ENCODE peak calls at places on chromosome 4, in five cellular contexts. One of them, this sample, is unnamed.

GRCh38 chr4:61521451-61521850 is 321.3 kb downstream of the ADGRL3 start:
- DNase-seq in mesenchymal stem cell: no peak
- DNase-seq in tibial nerve: no peak
- DNase-seq in heart right ventricle: no peak
- DNase-seq in aorta: no peak
- DNase-seq in this sample: no peak

GRCh38 chr4:40722576-40723161 is 27.1 kb upstream of the NSUN7 start:
- DNase-seq in heart right ventricle: no peak
- DNase-seq in mesenchymal stem cell: peak
- DNase-seq in aorta: no peak
- DNase-seq in tibial nerve: no peak
- DNase-seq in this sample: no peak

GRCh38 chr4:48018112-48018511 is 1.5 kb downstream of the NIPAL1 start:
- DNase-seq in tibial nerve: no peak
- DNase-seq in heart right ventricle: no peak
- DNase-seq in mesenchymal stem cell: no peak
- DNase-seq in aorta: no peak
- DNase-seq in this sample: no peak

GRCh38 chr4:140296871-140297570 is 76.4 kb upstream of the SCOC start:
- DNase-seq in tibial nerve: no peak
- DNase-seq in mesenchymal stem cell: peak
- DNase-seq in heart right ventricle: no peak
- DNase-seq in aorta: no peak
- DNase-seq in this sample: no peak

GRCh38 chr4:33407496-33407895 is 2687.3 kb downstream of the PCDH7 start:
- DNase-seq in tibial nerve: no peak
- DNase-seq in heart right ventricle: no peak
- DNase-seq in aorta: no peak
- DNase-seq in mesenchymal stem cell: no peak
- DNase-seq in this sample: no peak

GRCh38 chr4:140858897-140859296 is 102.7 kb upstream of the TBC1D9 start:
- DNase-seq in aorta: no peak
- DNase-seq in heart right ventricle: no peak
- DNase-seq in tibial nerve: no peak
- DNase-seq in mesenchymal stem cell: peak
- DNase-seq in this sample: no peak

GRCh38 chr4:26069218-26069617 is 155.2 kb downstream of the SMIM20 start:
- DNase-seq in mesenchymal stem cell: no peak
- DNase-seq in aorta: no peak
- DNase-seq in heart right ventricle: no peak
- DNase-seq in tibial nerve: no peak
- DNase-seq in this sample: no peak

GRCh38 chr4:150976478-150977118 is 38.5 kb downstream of the LRBA start:
- DNase-seq in mesenchymal stem cell: no peak
- DNase-seq in heart right ventricle: no peak
- DNase-seq in tibial nerve: no peak
- DNase-seq in aorta: no peak
- DNase-seq in this sample: no peak

DNA sequence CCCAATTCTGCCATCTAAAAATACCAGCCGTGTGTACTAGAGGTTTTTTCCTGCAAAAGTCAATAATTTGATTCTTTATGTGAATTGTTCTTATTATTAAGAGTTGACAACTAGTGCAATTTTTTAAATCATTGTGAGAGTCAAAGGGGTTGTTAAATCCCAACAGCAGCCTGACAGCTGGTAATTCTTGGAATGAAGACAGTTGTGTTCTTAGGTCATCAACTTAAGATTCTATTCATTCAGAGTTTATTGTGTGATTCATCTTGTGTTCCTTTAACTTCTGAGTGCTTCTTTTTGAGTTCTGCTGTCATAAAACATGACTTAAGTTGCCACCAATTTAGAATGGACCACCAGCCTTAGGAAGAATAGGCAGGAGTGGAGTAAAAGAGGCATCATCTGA is 329.0 kb downstream of the NAF1 start:
- DNase-seq in mesenchymal stem cell: no peak
- DNase-seq in tibial nerve: no peak
- DNase-seq in aorta: no peak
- DNase-seq in heart right ventricle: no peak
- DNase-seq in this sample: no peak
- H3K27ac ChIP-seq in mesenchymal stem cell: no peak
- H3K27ac ChIP-seq in tibial nerve: no peak
- H3K27ac ChIP-seq in aorta: no peak
- H3K27ac ChIP-seq in heart right ventricle: no peak
- H3K27ac ChIP-seq in this sample: no peak

GRCh38 chr4:73945674-73946449 is 36.0 kb downstream of the PF4 start:
- DNase-seq in heart right ventricle: no peak
- DNase-seq in aorta: no peak
- DNase-seq in mesenchymal stem cell: no peak
- DNase-seq in tibial nerve: no peak
- DNase-seq in this sample: no peak

GRCh38 chr4:73947239-73947985 is 34.4 kb downstream of the PF4 start:
- DNase-seq in mesenchymal stem cell: no peak
- DNase-seq in aorta: no peak
- DNase-seq in heart right ventricle: no peak
- DNase-seq in tibial nerve: no peak
- DNase-seq in this sample: no peak

GRCh38 chr4:73945140-73945539 is 36.7 kb downstream of the PF4 start:
- DNase-seq in aorta: no peak
- DNase-seq in heart right ventricle: no peak
- DNase-seq in mesenchymal stem cell: no peak
- DNase-seq in tibial nerve: no peak
- DNase-seq in this sample: no peak

GRCh38 chr4:73943555-73943954 is 38.3 kb downstream of the PF4 start:
- DNase-seq in mesenchymal stem cell: no peak
- DNase-seq in tibial nerve: no peak
- DNase-seq in heart right ventricle: no peak
- DNase-seq in aorta: no peak
- DNase-seq in this sample: no peak

GRCh38 chr4:73944061-73944875 is 37.6 kb downstream of the PF4 start:
- DNase-seq in tibial nerve: no peak
- DNase-seq in aorta: peak
- DNase-seq in mesenchymal stem cell: peak
- DNase-seq in heart right ventricle: peak
- DNase-seq in this sample: no peak
- H3K4me3 ChIP-seq in tibial nerve: no peak
- H3K4me3 ChIP-seq in aorta: no peak
- H3K4me3 ChIP-seq in mesenchymal stem cell: peak
- H3K4me3 ChIP-seq in heart right ventricle: peak
- H3K4me3 ChIP-seq in this sample: no peak

GRCh38 chr4:2416564-2417195 is 1.8 kb downstream of the ZFYVE28 start:
- DNase-seq in mesenchymal stem cell: peak
- DNase-seq in heart right ventricle: no peak
- DNase-seq in aorta: no peak
- DNase-seq in tibial nerve: no peak
- DNase-seq in this sample: no peak
- H3K27ac ChIP-seq in mesenchymal stem cell: peak
- H3K27ac ChIP-seq in heart right ventricle: peak
- H3K27ac ChIP-seq in aorta: no peak
- H3K27ac ChIP-seq in tibial nerve: peak
- H3K27ac ChIP-seq in this sample: no peak

DNA sequence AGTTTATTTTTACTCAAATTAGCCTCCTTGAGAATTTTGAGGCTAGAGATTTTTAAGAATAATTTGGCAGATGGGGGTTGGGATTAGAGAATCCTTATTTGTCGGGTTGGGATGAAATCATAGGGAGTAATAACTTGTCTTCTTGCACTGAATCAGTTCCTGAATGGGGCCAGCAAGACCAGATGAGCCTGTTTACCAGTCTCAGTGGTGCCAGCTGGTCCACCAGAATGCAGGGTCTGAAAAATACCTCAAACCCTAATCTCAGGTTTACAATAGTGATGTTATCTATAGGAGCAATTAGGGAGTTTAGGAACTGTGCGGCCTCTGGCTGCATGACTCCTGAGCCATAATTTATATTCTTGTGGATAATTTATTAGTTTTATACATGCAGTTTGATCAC is 705.9 kb upstream of the AGA start:
- DNase-seq in heart right ventricle: no peak
- DNase-seq in tibial nerve: no peak
- DNase-seq in mesenchymal stem cell: no peak
- DNase-seq in aorta: no peak
- DNase-seq in this sample: no peak
- H3K4me3 ChIP-seq in heart right ventricle: no peak
- H3K4me3 ChIP-seq in tibial nerve: no peak
- H3K4me3 ChIP-seq in mesenchymal stem cell: no peak
- H3K4me3 ChIP-seq in aorta: no peak
- H3K4me3 ChIP-seq in this sample: no peak

GRCh38 chr4:2812600-2812932 is 19.7 kb downstream of the SH3BP2 start:
- DNase-seq in aorta: no peak
- DNase-seq in tibial nerve: no peak
- DNase-seq in mesenchymal stem cell: no peak
- DNase-seq in heart right ventricle: no peak
- DNase-seq in this sample: no peak

GRCh38 chr4:2813446-2814405 is 20.8 kb downstream of the SH3BP2 start:
- DNase-seq in mesenchymal stem cell: no peak
- DNase-seq in aorta: no peak
- DNase-seq in heart right ventricle: no peak
- DNase-seq in tibial nerve: no peak
- DNase-seq in this sample: no peak

GRCh38 chr4:2814627-2815026 is 21.7 kb downstream of the SH3BP2 start:
- DNase-seq in heart right ventricle: no peak
- DNase-seq in tibial nerve: no peak
- DNase-seq in aorta: no peak
- DNase-seq in mesenchymal stem cell: no peak
- DNase-seq in this sample: no peak

GRCh38 chr4:2811830-2812599 is 19.1 kb downstream of the SH3BP2 start:
- DNase-seq in tibial nerve: peak
- DNase-seq in heart right ventricle: peak
- DNase-seq in mesenchymal stem cell: peak
- DNase-seq in aorta: no peak
- DNase-seq in this sample: peak

GRCh38 chr4:2812985-2813384 is 20.1 kb downstream of the SH3BP2 start:
- DNase-seq in mesenchymal stem cell: no peak
- DNase-seq in aorta: no peak
- DNase-seq in tibial nerve: no peak
- DNase-seq in heart right ventricle: no peak
- DNase-seq in this sample: no peak
- H3K27ac ChIP-seq in mesenchymal stem cell: peak
- H3K27ac ChIP-seq in aorta: no peak
- H3K27ac ChIP-seq in tibial nerve: peak
- H3K27ac ChIP-seq in heart right ventricle: peak
- H3K27ac ChIP-seq in this sample: no peak

GRCh38 chr4:156672924-156673323 is 298.7 kb downstream of the PDGFC start:
- DNase-seq in tibial nerve: no peak
- DNase-seq in mesenchymal stem cell: peak
- DNase-seq in heart right ventricle: no peak
- DNase-seq in aorta: no peak
- DNase-seq in this sample: no peak
- H3K4me3 ChIP-seq in tibial nerve: no peak
- H3K4me3 ChIP-seq in mesenchymal stem cell: no peak
- H3K4me3 ChIP-seq in heart right ventricle: no peak
- H3K4me3 ChIP-seq in aorta: no peak
- H3K4me3 ChIP-seq in this sample: no peak

DNA sequence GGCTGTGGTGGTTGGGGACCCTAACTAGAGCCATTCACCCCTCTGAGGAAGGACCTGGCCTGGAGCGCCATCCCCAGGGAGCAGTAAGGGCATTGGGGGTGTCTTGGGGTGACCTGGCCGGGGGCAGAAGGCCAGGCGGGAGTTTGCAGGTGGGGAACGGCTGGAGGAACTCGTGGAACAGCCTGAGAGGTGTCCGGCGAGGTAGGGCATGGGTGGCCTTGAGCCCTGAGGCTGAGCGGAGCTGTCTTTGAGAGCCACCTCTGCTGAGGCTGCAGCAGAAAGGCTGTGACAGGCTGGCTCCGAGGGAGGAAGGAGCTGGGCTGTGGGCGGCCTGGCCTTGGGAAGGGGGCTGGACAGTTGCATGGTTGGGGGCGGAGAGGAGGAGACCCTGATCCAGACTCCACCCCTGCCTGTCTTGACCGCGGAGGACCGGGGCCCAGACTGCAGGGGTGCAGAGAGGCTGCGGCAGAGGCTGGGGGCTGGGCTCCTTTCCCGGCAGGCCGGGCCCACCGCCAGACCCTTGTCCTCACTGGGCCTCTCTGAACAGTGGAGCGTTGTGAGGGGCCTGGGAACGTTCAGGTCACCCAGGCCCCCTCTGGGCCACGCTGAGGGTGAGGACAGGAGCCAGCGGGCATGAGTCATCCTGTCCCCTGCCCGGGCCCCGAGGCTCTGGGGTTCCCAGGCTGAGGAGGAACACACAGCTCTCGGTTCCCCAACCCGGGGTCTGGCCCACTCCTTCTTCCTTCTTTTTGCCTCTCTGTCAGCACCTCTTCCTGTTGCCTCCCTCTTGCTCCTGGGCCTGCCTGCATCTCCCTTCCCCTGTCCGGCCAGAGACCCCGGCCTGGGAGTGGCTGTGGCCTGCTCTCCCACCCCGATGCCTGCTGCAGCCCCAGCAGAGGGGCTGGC is 8.1 kb downstream of the SH3BP2 start:
- DNase-seq in aorta: peak
- DNase-seq in tibial nerve: peak
- DNase-seq in mesenchymal stem cell: peak
- DNase-seq in heart right ventricle: peak
- DNase-seq in this sample: no peak
- H3K27ac ChIP-seq in aorta: no peak
- H3K27ac ChIP-seq in tibial nerve: peak
- H3K27ac ChIP-seq in mesenchymal stem cell: peak
- H3K27ac ChIP-seq in heart right ventricle: peak
- H3K27ac ChIP-seq in this sample: no peak